ENCODE peak calls at places on chromosomes 5 and 9, in seven cellular contexts. U is HepG2, Z is endothelial cell of umbilical vein, B is HCT116, K is H1, E is prostate gland, I is transverse colon. Q is an unnamed sample.

GRCh38 chr9:99471033-99471432 is 249.0 kb downstream of the SEC61B start:
- DNase-seq in U (no peak), Z (no peak), B (no peak), K (no peak), E (no peak), I (no peak), Q (no peak)

GRCh38 chr9:98142925-98143481 is 24.0 kb upstream of the TRIM14 start:
- DNase-seq in U (no peak), Z (no peak), B (no peak), K (no peak), E (no peak), I (peak; percentile 6), Q (no peak)

GRCh38 chr9:99513441-99514112 is 291.5 kb downstream of the SEC61B start:
- DNase-seq in U (no peak), Z (no peak), B (no peak), K (no peak), E (no peak), I (no peak), Q (no peak)

GRCh38 chr9:109923371-109923770 is 143.4 kb downstream of the PALM2AKAP2 start:
- DNase-seq in U (no peak), Z (peak; percentile 88), B (no peak), K (no peak), E (peak; percentile 52), I (no peak), Q (no peak)

GRCh38 chr5:35694481-35694880 is 76.8 kb downstream of the SPEF2 start:
- DNase-seq in U (no peak), Z (no peak), B (no peak), K (no peak), E (no peak), I (no peak), Q (no peak)

GRCh38 chr9:108049026-108049591 is 559.5 kb upstream of the KLF4 start:
- DNase-seq in U (no peak), Z (peak; percentile 73), B (peak; percentile 92), K (no peak), E (peak; percentile 13), I (no peak), Q (peak; percentile 91)

GRCh38 chr5:131268758-131269370 is 5.0 kb downstream of the CDC42SE2 start:
- DNase-seq in U (no peak), Z (no peak), B (no peak), K (no peak), E (no peak), I (no peak), Q (no peak)

GRCh38 chr5:74070766-74071165 is 444.8 kb downstream of the ARHGEF28 start:
- DNase-seq in U (no peak), Z (peak; percentile 59), B (no peak), K (no peak), E (no peak), I (no peak), Q (no peak)

GRCh38 chr5:100899675-100900074 is 3.4 kb downstream of the ST8SIA4 start:
- DNase-seq in U (no peak), Z (no peak), B (no peak), K (no peak), E (no peak), I (no peak), Q (no peak)

GRCh38 chr5:108650997-108651396 is 96.7 kb upstream of the FER start:
- DNase-seq in U (no peak), Z (peak; percentile 88), B (no peak), K (no peak), E (no peak), I (no peak), Q (no peak)

GRCh38 chr9:69925452-69925851 is 104.8 kb downstream of the CFAP95 start:
- DNase-seq in U (no peak), Z (no peak), B (no peak), K (no peak), E (no peak), I (no peak), Q (no peak)

GRCh38 chr9:113617550-113617949 is 154.0 kb downstream of the RGS3 start:
- DNase-seq in U (no peak), Z (no peak), B (no peak), K (no peak), E (no peak), I (no peak), Q (no peak)

GRCh38 chr9:40927851-40928802 is 200.4 kb downstream of the FOXD4L6 start:
- DNase-seq in U (no peak), Z (no peak), B (no peak), K (peak; percentile 27), E (no peak), I (no peak), Q (no peak)

GRCh38 chr9:40926404-40927259 is 201.8 kb downstream of the FOXD4L6 start:
- DNase-seq in U (no peak), Z (no peak), B (no peak), K (peak; percentile 2), E (no peak), I (no peak), Q (no peak)

GRCh38 chr9:40927260-40927631 is 201.2 kb downstream of the FOXD4L6 start:
- DNase-seq in U (no peak), Z (no peak), B (no peak), K (peak; percentile 23), E (no peak), I (no peak), Q (no peak)

GRCh38 chr9:40925149-40925548 is 203.3 kb downstream of the FOXD4L6 start:
- DNase-seq in U (no peak), Z (no peak), B (no peak), K (peak; percentile 31), E (no peak), I (no peak), Q (no peak)

DNA sequence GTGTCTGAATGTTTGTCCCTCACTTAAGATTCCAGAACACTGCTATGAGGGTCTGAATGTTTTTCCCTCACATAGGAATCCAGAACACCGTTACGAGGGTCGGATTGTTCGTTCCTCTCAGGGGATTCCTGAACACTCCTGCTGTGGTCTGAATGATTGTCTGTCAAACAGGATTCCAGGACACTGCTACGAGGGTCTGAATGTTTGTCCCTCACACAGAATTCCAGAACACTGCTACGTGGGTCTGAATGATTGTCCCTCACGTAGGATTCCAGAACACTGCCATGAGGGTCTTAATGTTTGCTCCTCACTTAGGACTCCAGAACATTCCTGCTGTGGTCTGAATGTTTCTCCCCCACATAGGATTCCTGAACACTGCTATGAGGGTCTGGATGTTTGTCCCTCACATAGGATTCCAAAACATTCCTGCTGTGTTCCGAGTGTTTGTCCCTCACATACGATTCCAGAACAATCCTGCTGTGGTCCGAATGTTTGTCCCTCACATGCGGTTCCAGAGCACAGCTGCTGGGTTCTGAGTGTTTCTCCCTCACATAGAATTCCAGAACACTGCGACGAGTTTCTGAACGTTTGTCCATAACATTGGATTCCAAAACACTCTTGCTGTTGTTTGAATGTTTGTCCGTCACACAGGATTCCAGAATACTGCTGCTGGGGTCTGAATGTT is 199.5 kb downstream of the FOXD4L6 start:
- DNase-seq in U (no peak), Z (no peak), B (no peak), K (peak; percentile 29), E (no peak), I (no peak), Q (no peak)
- H3K9me3 ChIP-seq in U (peaks cover 6% of the 10 kb centered on the region), Z (peaks cover 13% of the 10 kb centered on the region), B (no peaks in the 10 kb centered on the region), K (peaks cover 79% of the 10 kb centered on the region), E (peaks cover 12% of the 10 kb centered on the region), I (peaks cover 41% of the 10 kb centered on the region), Q (no peaks in the 10 kb centered on the region)

GRCh38 chr5:181163487-181164075 is 16.2 kb downstream of the OR2V2 start:
- DNase-seq in U (no peak), Z (no peak), B (no peak), K (peak; percentile 61), E (no peak), I (no peak), Q (no peak)

GRCh38 chr5:181159286-181160143 is 12.1 kb downstream of the OR2V2 start:
- DNase-seq in U (peak; percentile 67), Z (peak; percentile 53), B (peak; percentile 73), K (peak; percentile 99), E (peak; percentile 81), I (peak; percentile 92), Q (no peak)

GRCh38 chr5:181158869-181159268 is 11.5 kb downstream of the OR2V2 start:
- DNase-seq in U (no peak), Z (no peak), B (no peak), K (no peak), E (no peak), I (no peak), Q (no peak)

GRCh38 chr5:181161534-181162175 is 14.3 kb downstream of the OR2V2 start:
- DNase-seq in U (no peak), Z (no peak), B (no peak), K (no peak), E (no peak), I (no peak), Q (no peak)

DNA sequence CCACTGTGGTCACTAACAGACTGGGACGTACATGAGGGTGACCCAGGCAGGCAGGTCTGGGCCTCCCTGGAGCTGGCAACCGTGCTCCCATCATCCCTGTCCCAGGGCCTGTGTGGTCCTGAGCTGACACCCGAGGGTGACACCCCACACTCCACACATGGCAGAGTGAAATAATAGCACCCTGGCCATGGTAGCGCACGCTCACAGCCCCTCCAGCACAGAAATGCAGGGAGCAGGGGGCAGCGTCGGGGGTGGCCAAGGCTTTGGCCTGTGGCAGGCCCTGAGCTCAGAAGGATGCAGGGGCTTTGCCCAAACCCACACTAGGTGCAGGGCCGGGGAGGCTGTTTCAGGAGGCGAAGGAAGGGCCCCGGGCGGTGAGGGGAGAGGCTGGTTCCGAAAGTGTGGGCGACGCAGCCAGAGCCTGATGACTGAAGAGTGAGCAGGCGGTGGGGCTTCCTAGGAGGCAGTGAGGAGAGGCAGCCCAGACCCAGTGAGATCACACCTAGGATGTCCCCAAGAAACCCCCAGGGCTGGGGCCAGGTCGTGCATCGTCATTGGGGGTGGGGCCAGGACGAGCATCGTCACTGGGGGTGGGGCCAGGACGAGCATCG is 12.9 kb downstream of the OR2V2 start:
- DNase-seq in U (no peak), Z (no peak), B (no peak), K (peak; percentile 80), E (no peak), I (peak; percentile 53), Q (no peak)
- H3K27ac ChIP-seq in U (peak overlapping the region; percentile 31), Z (peak overlapping the region; percentile 70), B (peak overlapping the region; percentile 77), K (peak overlapping the region; percentile 69), E (no peak overlapping the region), I (peak overlapping the region; percentile 23), Q (peak overlapping the region; percentile 88)

GRCh38 chr9:128114326-128115186 is 13.0 kb downstream of the PTGES2 start:
- DNase-seq in U (no peak), Z (no peak), B (no peak), K (no peak), E (no peak), I (peak; percentile 35), Q (no peak)

GRCh38 chr9:128117613-128118471 is 9.7 kb downstream of the PTGES2 start:
- DNase-seq in U (peak; percentile 78), Z (peak; percentile 93), B (peak; percentile 74), K (peak; percentile 100), E (peak; percentile 90), I (peak; percentile 97), Q (peak; percentile 73)

GRCh38 chr9:128118472-128118857 is 9.1 kb downstream of the PTGES2 start:
- DNase-seq in U (no peak), Z (no peak), B (no peak), K (no peak), E (no peak), I (peak; percentile 4), Q (no peak)

GRCh38 chr9:128115187-128116103 is 12.1 kb downstream of the PTGES2 start:
- DNase-seq in U (peak; percentile 83), Z (no peak), B (no peak), K (no peak), E (no peak), I (peak; percentile 93), Q (no peak)

GRCh38 chr9:128116104-128117083 is 11.1 kb downstream of the PTGES2 start:
- DNase-seq in U (no peak), Z (no peak), B (no peak), K (no peak), E (no peak), I (peak; percentile 24), Q (no peak)
- TF ChIP-seq POLR2AphosphoS5 in U (no peak), Z (no peak), B (no peak), K (no peak), E (no peak), I (no peak), Q (no peak)

GRCh38 chr5:2534970-2535369 is 216.5 kb downstream of the IRX2 start:
- DNase-seq in U (no peak), Z (no peak), B (no peak), K (no peak), E (no peak), I (no peak), Q (no peak)
- H3K9me3 ChIP-seq in U (peaks cover 21% of the 10 kb centered on the region), Z (peaks cover 2% of the 10 kb centered on the region), B (peaks cover 29% of the 10 kb centered on the region), K (peaks cover 7% of the 10 kb centered on the region), E (no peaks in the 10 kb centered on the region), I (no peaks in the 10 kb centered on the region), Q (no peaks in the 10 kb centered on the region)